ENCODE peak calls at places on chromosome 16, in seven cellular contexts. One of them, this sample, is unnamed.

GRCh38 chr16:23803591-23804123 is 32.1 kb upstream of the PRKCB start:
- DNase-seq in CD8-positive, alpha-beta T cell: peak
- DNase-seq in DMS153: peak
- DNase-seq in NT2/D1: peak
- DNase-seq in body of pancreas: peak
- DNase-seq in EL: peak
- DNase-seq in stimulated activated CD4-positive, alpha-beta T cell treated with anti-CD3 and anti-CD28 coated beads, TNF-alpha, amount 100 ng/mL, for 1 hour: peak
- DNase-seq in this sample: peak

GRCh38 chr16:50188619-50189136 is 35.6 kb downstream of the TENT4B start:
- DNase-seq in CD8-positive, alpha-beta T cell: no peak
- DNase-seq in DMS153: no peak
- DNase-seq in NT2/D1: no peak
- DNase-seq in body of pancreas: no peak
- DNase-seq in EL: no peak
- DNase-seq in stimulated activated CD4-positive, alpha-beta T cell treated with anti-CD3 and anti-CD28 coated beads, TNF-alpha, amount 100 ng/mL, for 1 hour: no peak
- DNase-seq in this sample: no peak

GRCh38 chr16:8044796-8045195 is 545.5 kb downstream of the TMEM114 start:
- DNase-seq in CD8-positive, alpha-beta T cell: no peak
- DNase-seq in DMS153: no peak
- DNase-seq in NT2/D1: no peak
- DNase-seq in body of pancreas: no peak
- DNase-seq in EL: no peak
- DNase-seq in stimulated activated CD4-positive, alpha-beta T cell treated with anti-CD3 and anti-CD28 coated beads, TNF-alpha, amount 100 ng/mL, for 1 hour: no peak
- DNase-seq in this sample: peak

GRCh38 chr16:58515871-58516767 is 802 bp downstream of the SETD6 start:
- DNase-seq in CD8-positive, alpha-beta T cell: peak
- DNase-seq in DMS153: no peak
- DNase-seq in NT2/D1: no peak
- DNase-seq in body of pancreas: peak
- DNase-seq in EL: peak
- DNase-seq in stimulated activated CD4-positive, alpha-beta T cell treated with anti-CD3 and anti-CD28 coated beads, TNF-alpha, amount 100 ng/mL, for 1 hour: no peak
- DNase-seq in this sample: peak

GRCh38 chr16:47970291-47970931 is 185.4 kb downstream of the ABCC12 start:
- DNase-seq in CD8-positive, alpha-beta T cell: no peak
- DNase-seq in DMS153: no peak
- DNase-seq in NT2/D1: peak
- DNase-seq in body of pancreas: no peak
- DNase-seq in EL: peak
- DNase-seq in stimulated activated CD4-positive, alpha-beta T cell treated with anti-CD3 and anti-CD28 coated beads, TNF-alpha, amount 100 ng/mL, for 1 hour: no peak
- DNase-seq in this sample: peak

GRCh38 chr16:14015948-14016347 is 55.2 kb upstream of the MRTFB start:
- DNase-seq in CD8-positive, alpha-beta T cell: no peak
- DNase-seq in DMS153: no peak
- DNase-seq in NT2/D1: no peak
- DNase-seq in body of pancreas: peak
- DNase-seq in EL: peak
- DNase-seq in stimulated activated CD4-positive, alpha-beta T cell treated with anti-CD3 and anti-CD28 coated beads, TNF-alpha, amount 100 ng/mL, for 1 hour: no peak
- DNase-seq in this sample: peak

GRCh38 chr16:9075299-9076071 is 16.0 kb upstream of the HAPSTR1 start:
- DNase-seq in CD8-positive, alpha-beta T cell: no peak
- DNase-seq in DMS153: no peak
- DNase-seq in NT2/D1: no peak
- DNase-seq in body of pancreas: no peak
- DNase-seq in EL: no peak
- DNase-seq in stimulated activated CD4-positive, alpha-beta T cell treated with anti-CD3 and anti-CD28 coated beads, TNF-alpha, amount 100 ng/mL, for 1 hour: no peak
- DNase-seq in this sample: no peak

GRCh38 chr16:75075688-75076268 is 40.8 kb downstream of the LDHD start:
- DNase-seq in CD8-positive, alpha-beta T cell: no peak
- DNase-seq in DMS153: no peak
- DNase-seq in NT2/D1: no peak
- DNase-seq in body of pancreas: no peak
- DNase-seq in EL: no peak
- DNase-seq in stimulated activated CD4-positive, alpha-beta T cell treated with anti-CD3 and anti-CD28 coated beads, TNF-alpha, amount 100 ng/mL, for 1 hour: no peak
- DNase-seq in this sample: no peak

GRCh38 chr16:2879854-2880508 is 3.0 kb upstream of the FLYWCH2 start:
- DNase-seq in CD8-positive, alpha-beta T cell: no peak
- DNase-seq in DMS153: no peak
- DNase-seq in NT2/D1: no peak
- DNase-seq in body of pancreas: no peak
- DNase-seq in EL: no peak
- DNase-seq in stimulated activated CD4-positive, alpha-beta T cell treated with anti-CD3 and anti-CD28 coated beads, TNF-alpha, amount 100 ng/mL, for 1 hour: no peak
- DNase-seq in this sample: no peak

GRCh38 chr16:85704011-85704410 is 15.3 kb upstream of the GINS2 start:
- DNase-seq in CD8-positive, alpha-beta T cell: no peak
- DNase-seq in DMS153: no peak
- DNase-seq in NT2/D1: no peak
- DNase-seq in body of pancreas: no peak
- DNase-seq in EL: no peak
- DNase-seq in stimulated activated CD4-positive, alpha-beta T cell treated with anti-CD3 and anti-CD28 coated beads, TNF-alpha, amount 100 ng/mL, for 1 hour: no peak
- DNase-seq in this sample: no peak

GRCh38 chr16:85462405-85463227 is 150.5 kb upstream of the GSE1 start:
- DNase-seq in CD8-positive, alpha-beta T cell: peak
- DNase-seq in DMS153: peak
- DNase-seq in NT2/D1: no peak
- DNase-seq in body of pancreas: peak
- DNase-seq in EL: peak
- DNase-seq in stimulated activated CD4-positive, alpha-beta T cell treated with anti-CD3 and anti-CD28 coated beads, TNF-alpha, amount 100 ng/mL, for 1 hour: no peak
- DNase-seq in this sample: peak

GRCh38 chr16:46747777-46748651 is at the start of gene MYLK3:
- DNase-seq in CD8-positive, alpha-beta T cell: no peak
- DNase-seq in DMS153: no peak
- DNase-seq in NT2/D1: peak
- DNase-seq in body of pancreas: no peak
- DNase-seq in EL: peak
- DNase-seq in stimulated activated CD4-positive, alpha-beta T cell treated with anti-CD3 and anti-CD28 coated beads, TNF-alpha, amount 100 ng/mL, for 1 hour: no peak
- DNase-seq in this sample: no peak

GRCh38 chr16:1058216-1058615 is 14.3 kb upstream of the SSTR5 start:
- DNase-seq in CD8-positive, alpha-beta T cell: no peak
- DNase-seq in DMS153: no peak
- DNase-seq in NT2/D1: no peak
- DNase-seq in body of pancreas: no peak
- DNase-seq in EL: no peak
- DNase-seq in stimulated activated CD4-positive, alpha-beta T cell treated with anti-CD3 and anti-CD28 coated beads, TNF-alpha, amount 100 ng/mL, for 1 hour: no peak
- DNase-seq in this sample: no peak

GRCh38 chr16:88505405-88506082 is 52.5 kb downstream of the ZFPM1 start:
- DNase-seq in CD8-positive, alpha-beta T cell: peak
- DNase-seq in DMS153: peak
- DNase-seq in NT2/D1: peak
- DNase-seq in body of pancreas: peak
- DNase-seq in EL: peak
- DNase-seq in stimulated activated CD4-positive, alpha-beta T cell treated with anti-CD3 and anti-CD28 coated beads, TNF-alpha, amount 100 ng/mL, for 1 hour: peak
- DNase-seq in this sample: peak

GRCh38 chr16:84540194-84540593 is 35.7 kb upstream of the MEAK7 start:
- DNase-seq in CD8-positive, alpha-beta T cell: no peak
- DNase-seq in DMS153: no peak
- DNase-seq in NT2/D1: no peak
- DNase-seq in body of pancreas: no peak
- DNase-seq in EL: no peak
- DNase-seq in stimulated activated CD4-positive, alpha-beta T cell treated with anti-CD3 and anti-CD28 coated beads, TNF-alpha, amount 100 ng/mL, for 1 hour: no peak
- DNase-seq in this sample: no peak

GRCh38 chr16:57966133-57966805 is 4.7 kb downstream of the CNGB1 start:
- DNase-seq in CD8-positive, alpha-beta T cell: no peak
- DNase-seq in DMS153: no peak
- DNase-seq in NT2/D1: no peak
- DNase-seq in body of pancreas: no peak
- DNase-seq in EL: no peak
- DNase-seq in stimulated activated CD4-positive, alpha-beta T cell treated with anti-CD3 and anti-CD28 coated beads, TNF-alpha, amount 100 ng/mL, for 1 hour: no peak
- DNase-seq in this sample: no peak

GRCh38 chr16:88655733-88656281 is 5.0 kb upstream of the CYBA start:
- DNase-seq in CD8-positive, alpha-beta T cell: peak
- DNase-seq in DMS153: no peak
- DNase-seq in NT2/D1: no peak
- DNase-seq in body of pancreas: no peak
- DNase-seq in EL: no peak
- DNase-seq in stimulated activated CD4-positive, alpha-beta T cell treated with anti-CD3 and anti-CD28 coated beads, TNF-alpha, amount 100 ng/mL, for 1 hour: no peak
- DNase-seq in this sample: no peak

GRCh38 chr16:81040837-81041236 is 5.2 kb downstream of the ATMIN start:
- DNase-seq in CD8-positive, alpha-beta T cell: no peak
- DNase-seq in DMS153: no peak
- DNase-seq in NT2/D1: no peak
- DNase-seq in body of pancreas: no peak
- DNase-seq in EL: no peak
- DNase-seq in stimulated activated CD4-positive, alpha-beta T cell treated with anti-CD3 and anti-CD28 coated beads, TNF-alpha, amount 100 ng/mL, for 1 hour: no peak
- DNase-seq in this sample: no peak

This sample was measured in Daoy.